ENCODE peak calls at places on chromosomes 3 and 15, in four cellular contexts. Y, G, O and Z are unnamed samples.

GRCh38 chr15:31396881-31397560 is 70.4 kb downstream of the KLF13 start:
- DNase-seq in Y (peak; percentile 76), O (no peak), G (no peak), Z (peak; percentile 66)

GRCh38 chr3:21766002-21766401 is 15.0 kb upstream of the ZNF385D start:
- DNase-seq in G (no peak), Y (no peak), O (no peak), Z (no peak)

GRCh38 chr3:159928692-159929091 is 59.9 kb upstream of the IL12A start:
- DNase-seq in O (peak; percentile 96), Y (peak; percentile 69), G (no peak), Z (peak; percentile 98)

GRCh38 chr15:80567721-80568157 is 127.4 kb upstream of the ABHD17C start:
- DNase-seq in G (no peak), Y (peak; percentile 89), O (peak; percentile 89), Z (peak; percentile 73)

GRCh38 chr15:71567173-71567572 is 243.2 kb upstream of the NR2E3 start:
- DNase-seq in O (no peak), G (no peak), Y (no peak), Z (no peak)

GRCh38 chr15:80609111-80609510 is 86.0 kb upstream of the ABHD17C start:
- DNase-seq in O (no peak), G (no peak), Y (no peak), Z (no peak)

GRCh38 chr3:106566277-106566676 is 697.5 kb upstream of the CBLB start:
- DNase-seq in G (no peak), O (no peak), Y (no peak), Z (peak; percentile 60)

GRCh38 chr3:177596822-177597271 is 399.6 kb upstream of the TBL1XR1 start:
- DNase-seq in G (no peak), Y (no peak), O (no peak), Z (peak; percentile 95)

GRCh38 chr3:114712728-114713492 is 419.1 kb downstream of the TIGIT start:
- DNase-seq in G (no peak), O (no peak), Y (no peak), Z (no peak)

GRCh38 chr3:124032351-124032880 is 40.5 kb upstream of the ROPN1 start:
- DNase-seq in Y (peak; percentile 8), G (no peak), O (peak; percentile 10), Z (no peak)

GRCh38 chr3:53089511-53089910 is 40.7 kb downstream of the RFT1 start:
- DNase-seq in Y (no peak), G (no peak), O (no peak), Z (no peak)

GRCh38 chr3:188217011-188217463 is 63.1 kb downstream of the LPP start:
- DNase-seq in O (no peak), Y (no peak), G (no peak), Z (no peak)

GRCh38 chr15:31332681-31333071 is 6.0 kb downstream of the KLF13 start:
- DNase-seq in O (no peak), G (no peak), Y (no peak), Z (no peak)

GRCh38 chr3:149599236-149599635 is 58.6 kb downstream of the WWTR1 start:
- DNase-seq in G (no peak), Y (no peak), O (peak; percentile 93), Z (no peak)

GRCh38 chr3:99365979-99366378 is 272.4 kb upstream of the COL8A1 start:
- DNase-seq in O (peak; percentile 37), Y (no peak), G (no peak), Z (peak; percentile 2)

GRCh38 chr15:65423977-65424679 is 1.4 kb upstream of the IGDCC4 start:
- DNase-seq in Y (no peak), O (peak; percentile 30), G (no peak), Z (no peak)

GRCh38 chr3:138084196-138084595 is 31.2 kb downstream of the DZIP1L start:
- DNase-seq in G (no peak), Y (no peak), O (no peak), Z (no peak)